ENCODE peak calls at places on chromosomes 1 and 21, in four cellular contexts. D is foreskin fibroblast; Q is posterior cingulate gyrus; H is stimulated activated CD4-positive, alpha-beta T cell treated with anti-CD3 and anti-CD28 coated beads, Interleukin-1b, Interleukin-23, amount 100 ng/mL, for 1 hour. B is an unnamed sample.

GRCh38 chr1:33256701-33257387 is 552 bp downstream of the ZNF362 start:
- DNase-seq in H (peak; percentile 19), Q (no peak), D (peak; percentile 71), B (peak; percentile 72)

GRCh38 chr1:221712198-221712684 is 29.6 kb downstream of the DUSP10 start:
- DNase-seq in D (peak; percentile 69), Q (no peak), H (no peak), B (peak; percentile 78)

GRCh38 chr1:233010164-233010563 is 59.8 kb downstream of the NTPCR start:
- DNase-seq in H (no peak), D (no peak), Q (no peak), B (peak; percentile 33)

GRCh38 chr1:59177756-59178155 is 119.1 kb upstream of the FGGY start:
- DNase-seq in H (no peak), D (no peak), Q (no peak), B (no peak)

GRCh38 chr1:66553846-66554245 is 19.9 kb downstream of the SGIP1 start:
- DNase-seq in H (no peak), D (peak; percentile 70), Q (no peak), B (peak; percentile 87)

GRCh38 chr1:8094481-8095241 is 68.6 kb upstream of the ERRFI1 start:
- DNase-seq in D (peak; percentile 64), H (no peak), Q (no peak), B (peak; percentile 34)

GRCh38 chr1:116448785-116449385 is 75.8 kb downstream of the ATP1A1 start:
- DNase-seq in D (no peak), Q (no peak), H (no peak), B (no peak)

GRCh38 chr1:46554236-46555080 is 3.0 kb upstream of the KNCN start:
- DNase-seq in D (no peak), H (no peak), Q (no peak), B (no peak)

GRCh38 chr1:145997156-145998023 is 1.0 kb upstream of the TXNIP start:
- DNase-seq in H (peak; percentile 28), D (no peak), Q (no peak), B (no peak)

GRCh38 chr1:59027176-59027575 is 243.3 kb upstream of the JUN start:
- DNase-seq in D (no peak), Q (no peak), H (no peak), B (no peak)

GRCh38 chr1:226634156-226634588 is 85.6 kb downstream of the STUM start:
- DNase-seq in Q (peak; percentile 85), H (peak; percentile 82), D (peak; percentile 40), B (peak; percentile 27)

GRCh38 chr1:3690282-3691065 is 38.2 kb downstream of the TP73 start:
- DNase-seq in H (no peak), D (no peak), Q (no peak), B (no peak)

GRCh38 chr1:165911609-165912281 is 84.3 kb downstream of the UCK2 start:
- DNase-seq in Q (no peak), D (no peak), H (no peak), B (no peak)

GRCh38 chr1:169550294-169550693 is 36.0 kb downstream of the F5 start:
- DNase-seq in H (no peak), Q (no peak), D (peak; percentile 16), B (peak; percentile 41)

GRCh38 chr1:219331424-219331823 is 157.7 kb downstream of the LYPLAL1 start:
- DNase-seq in D (no peak), Q (no peak), H (no peak), B (no peak)

GRCh38 chr1:20551945-20552727 is at the start of gene FAM43B:
- DNase-seq in H (no peak), Q (peak; percentile 76), D (no peak), B (no peak)

GRCh38 chr1:29901618-29902017 is 665.3 kb downstream of the PTPRU start:
- DNase-seq in H (no peak), Q (no peak), D (no peak), B (no peak)

GRCh38 chr1:214380418-214380817 is 99.5 kb downstream of the SMYD2 start:
- DNase-seq in D (no peak), Q (no peak), H (no peak), B (no peak)

GRCh38 chr1:56070601-56071000 is 508.8 kb downstream of the PLPP3 start:
- DNase-seq in H (no peak), Q (no peak), D (peak; percentile 78), B (no peak)

GRCh38 chr1:204366759-204367158 is 7.0 kb upstream of the PLEKHA6 start:
- DNase-seq in H (no peak), Q (no peak), D (no peak), B (no peak)

GRCh38 chr1:208127791-208128408 is 116.3 kb downstream of the PLXNA2 start:
- DNase-seq in D (no peak), Q (no peak), H (no peak), B (no peak)

GRCh38 chr1:225911207-225912130 is 12.6 kb downstream of the PYCR2 start:
- DNase-seq in H (peak; percentile 65), D (no peak), Q (peak; percentile 39), B (peak; percentile 10)

GRCh38 chr21:15053531-15053930 is 11.3 kb downstream of the NRIP1 start:
- DNase-seq in H (no peak), Q (no peak), D (no peak), B (no peak)

GRCh38 chr21:40936771-40937261 is 89.9 kb upstream of the DSCAM start:
- DNase-seq in H (no peak), D (no peak), Q (no peak), B (no peak)

GRCh38 chr1:83764209-83764608 is 234.7 kb downstream of the TTLL7 start:
- DNase-seq in Q (no peak), D (no peak), H (no peak), B (no peak)

GRCh38 chr1:244205906-244206305 is 154.8 kb downstream of the ZBTB18 start:
- DNase-seq in Q (no peak), H (no peak), D (no peak), B (no peak)

B was measured in HFFc6.